ENCODE peak calls at places on chromosomes 1 and 21, in seven cellular contexts. X is osteocyte, A is adrenal gland, H is left ventricle myocardium inferior, F is BJ, B is kidney epithelial cell, Z is tibial artery. D is an unnamed sample.

GRCh38 chr1:221715321-221716169 is 26.3 kb downstream of the DUSP10 start:
- DNase-seq in X (no peak), A (no peak), H (no peak), F (no peak), B (no peak), Z (no peak), D (no peak)

GRCh38 chr1:151693057-151693651 is 23.4 kb downstream of the CELF3 start:
- DNase-seq in X (no peak), A (no peak), H (no peak), F (no peak), B (no peak), Z (no peak), D (no peak)

GRCh38 chr1:36771678-36772284 is 262.5 kb downstream of the GRIK3 start:
- DNase-seq in X (no peak), A (no peak), H (no peak), F (no peak), B (no peak), Z (no peak), D (no peak)

GRCh38 chr1:117093091-117093534 is 28.4 kb downstream of the TRIM45 start:
- DNase-seq in X (no peak), A (peak), H (no peak), F (peak), B (peak), Z (peak), D (no peak)

GRCh38 chr21:19541612-19542011 is 1138.0 kb upstream of the TMPRSS15 start:
- DNase-seq in X (no peak), A (no peak), H (no peak), F (no peak), B (no peak), Z (no peak), D (no peak)

GRCh38 chr1:65114312-65114711 is 33.7 kb upstream of the AK4 start:
- DNase-seq in X (peak), A (peak), H (no peak), F (no peak), B (no peak), Z (no peak), D (no peak)

GRCh38 chr1:206554833-206555472 is 47.6 kb downstream of the RASSF5 start:
- DNase-seq in X (no peak), A (peak), H (no peak), F (no peak), B (no peak), Z (no peak), D (no peak)

GRCh38 chr1:228107636-228108035 is 1.5 kb downstream of the MRPL55 start:
- DNase-seq in X (no peak), A (peak), H (no peak), F (no peak), B (no peak), Z (no peak), D (no peak)

GRCh38 chr1:101843160-101843559 is 153.6 kb downstream of the OLFM3 start:
- DNase-seq in X (no peak), A (no peak), H (no peak), F (no peak), B (no peak), Z (no peak), D (no peak)

GRCh38 chr1:33655496-33655895 is 183.1 kb downstream of the ZSCAN20 start:
- DNase-seq in X (peak), A (no peak), H (peak), F (no peak), B (no peak), Z (no peak), D (no peak)

GRCh38 chr1:43867946-43868740 is 65.5 kb upstream of the ARTN start:
- DNase-seq in X (no peak), A (no peak), H (no peak), F (no peak), B (no peak), Z (no peak), D (no peak)

GRCh38 chr21:34223376-34223775 is 140.4 kb upstream of the KCNE2 start:
- DNase-seq in X (no peak), A (no peak), H (no peak), F (no peak), B (no peak), Z (no peak), D (no peak)

GRCh38 chr1:227489572-227489971 is 73.8 kb upstream of the ZNF678 start:
- DNase-seq in X (no peak), A (no peak), H (no peak), F (no peak), B (no peak), Z (no peak), D (no peak)

GRCh38 chr1:58732087-58732486 is 32.2 kb upstream of the MYSM1 start:
- DNase-seq in X (no peak), A (no peak), H (no peak), F (no peak), B (no peak), Z (no peak), D (no peak)

GRCh38 chr1:186683637-186684410 is 3.6 kb upstream of the PTGS2 start:
- DNase-seq in X (no peak), A (no peak), H (no peak), F (no peak), B (no peak), Z (no peak), D (no peak)

GRCh38 chr1:214569357-214570004 is 18.1 kb upstream of the PTPN14 start:
- DNase-seq in X (no peak), A (no peak), H (no peak), F (no peak), B (no peak), Z (no peak), D (no peak)

GRCh38 chr21:44459712-44460440 is 4.6 kb downstream of the LRRC3 start:
- DNase-seq in X (no peak), A (no peak), H (no peak), F (no peak), B (no peak), Z (no peak), D (no peak)

GRCh38 chr1:202968895-202969295 is 1.8 kb upstream of the CYB5R1 start:
- DNase-seq in X (no peak), A (peak), H (peak), F (no peak), B (peak), Z (peak), D (peak)

GRCh38 chr1:109535971-109536491 is 3.6 kb upstream of the GPR61 start:
- DNase-seq in X (peak), A (no peak), H (peak), F (no peak), B (no peak), Z (no peak), D (no peak)

GRCh38 chr21:45981641-45982255 is at the start of gene COL6A1:
- DNase-seq in X (peak), A (peak), H (peak), F (no peak), B (no peak), Z (peak), D (no peak)

GRCh38 chr1:173050865-173051264 is at the start of gene TNFSF18:
- DNase-seq in X (no peak), A (peak), H (no peak), F (no peak), B (no peak), Z (no peak), D (peak)

GRCh38 chr1:232393010-232393833 is 236.7 kb downstream of the SIPA1L2 start:
- DNase-seq in X (no peak), A (no peak), H (no peak), F (no peak), B (no peak), Z (no peak), D (no peak)

GRCh38 chr1:180231506-180232420 is 1.7 kb downstream of the LHX4 start:
- DNase-seq in X (no peak), A (no peak), H (no peak), F (no peak), B (no peak), Z (no peak), D (no peak)

GRCh38 chr1:22918644-22919043 is 54.0 kb downstream of the LACTBL1 start:
- DNase-seq in X (no peak), A (no peak), H (no peak), F (no peak), B (no peak), Z (no peak), D (no peak)

GRCh38 chr1:212671342-212672031 is 28.2 kb downstream of the BATF3 start:
- DNase-seq in X (peak), A (peak), H (peak), F (no peak), B (peak), Z (peak), D (peak)

GRCh38 chr1:63674865-63675815 is 81.9 kb downstream of the PGM1 start:
- DNase-seq in X (no peak), A (no peak), H (peak), F (no peak), B (no peak), Z (no peak), D (no peak)

GRCh38 chr1:63677497-63677896 is 84.3 kb downstream of the PGM1 start:
- DNase-seq in X (no peak), A (no peak), H (no peak), F (no peak), B (no peak), Z (no peak), D (no peak)

GRCh38 chr1:63671514-63671913 is 78.3 kb downstream of the PGM1 start:
- DNase-seq in X (no peak), A (no peak), H (no peak), F (no peak), B (no peak), Z (no peak), D (no peak)

GRCh38 chr1:63678200-63678599 is 85.0 kb downstream of the PGM1 start:
- DNase-seq in X (no peak), A (no peak), H (no peak), F (no peak), B (no peak), Z (no peak), D (no peak)

GRCh38 chr1:63674238-63674864 is 81.1 kb downstream of the PGM1 start:
- DNase-seq in X (no peak), A (peak), H (peak), F (no peak), B (no peak), Z (peak), D (peak)
- TF ChIP-seq CTCF in X (peak), A (peak), H (peak), F (peak), B (peak), Z (peak), D (peak)

DNA sequence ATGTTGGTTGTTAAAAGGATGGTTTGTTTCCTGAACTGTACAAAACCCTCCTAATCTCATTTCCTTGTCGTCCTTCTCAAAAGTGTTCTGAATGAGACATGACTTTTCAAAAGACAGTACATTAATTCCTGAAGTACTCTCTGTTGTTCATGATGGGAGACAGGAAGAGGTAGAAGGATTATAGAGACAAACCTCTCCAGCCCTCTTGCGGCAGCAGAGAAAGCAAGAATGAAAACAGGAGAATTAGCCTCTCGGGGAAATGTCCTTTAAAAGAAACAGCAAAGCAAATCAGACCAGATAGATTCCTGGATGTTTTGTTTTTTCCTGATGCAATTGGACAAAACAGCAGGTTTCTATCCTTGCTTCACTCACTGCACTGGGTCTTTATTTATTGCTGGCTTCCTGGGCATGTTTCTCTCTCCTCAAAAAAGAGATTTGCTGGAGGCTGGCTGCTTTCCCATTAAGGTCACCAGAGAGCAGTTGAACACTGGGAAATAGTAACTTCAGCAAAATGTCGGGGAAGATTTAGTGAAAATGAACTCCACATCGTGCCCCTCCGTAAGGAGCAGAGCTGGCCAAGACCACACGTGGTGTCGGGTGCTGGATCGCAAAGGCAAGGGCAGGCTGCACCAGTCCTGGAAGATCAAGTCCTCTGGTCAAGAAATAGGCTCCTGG is 145.8 kb upstream of the SYT6 start:
- DNase-seq in X (no peak), A (no peak), H (no peak), F (no peak), B (no peak), Z (no peak), D (no peak)
- TF ChIP-seq CTCF in X (no peak), A (no peak), H (no peak), F (peak), B (no peak), Z (no peak), D (no peak)

DNA sequence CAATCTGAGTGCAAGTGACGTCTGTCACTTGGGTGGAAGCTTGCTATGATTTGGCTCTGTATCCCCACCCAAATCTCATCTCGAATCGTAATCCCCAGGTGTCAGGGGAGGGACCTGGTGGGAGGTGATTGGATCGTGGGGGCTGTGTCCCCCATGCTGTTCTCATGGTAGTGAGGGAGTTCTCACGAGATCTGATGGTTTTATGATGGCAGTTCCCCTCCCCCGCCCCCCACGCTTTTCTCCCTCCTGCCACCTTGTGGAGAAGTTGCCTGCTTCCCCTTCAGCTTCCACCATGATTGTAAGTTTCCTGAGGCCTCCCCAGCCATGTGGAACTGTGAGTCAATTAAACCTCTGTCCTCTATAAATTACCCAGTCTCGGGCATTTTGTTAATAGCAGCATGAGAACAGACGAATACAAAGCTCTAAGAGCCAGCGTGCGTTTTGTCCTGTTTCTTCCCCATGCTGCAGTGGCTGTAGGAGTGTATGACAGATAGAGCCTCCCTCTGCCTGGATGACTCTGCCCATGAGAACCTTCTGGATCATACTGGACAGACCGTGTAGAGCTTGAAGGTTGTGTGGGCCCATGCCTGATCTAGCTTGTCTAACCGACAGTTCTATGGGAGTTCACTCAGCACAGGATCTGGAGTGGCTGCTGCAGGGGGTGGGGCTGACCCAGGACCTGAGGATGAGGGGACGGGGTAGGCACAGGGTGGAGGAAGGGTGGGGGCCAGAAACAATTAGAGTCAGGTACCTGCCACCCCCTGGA is 139.7 kb upstream of the ERRFI1 start:
- DNase-seq in X (no peak), A (no peak), H (no peak), F (no peak), B (no peak), Z (no peak), D (no peak)
- TF ChIP-seq CTCF in X (peak), A (peak), H (no peak), F (no peak), B (peak), Z (no peak), D (peak)

GRCh38 chr1:59949648-59950047 is 23.1 kb upstream of the CYP2J2 start:
- DNase-seq in X (no peak), A (no peak), H (no peak), F (no peak), B (no peak), Z (no peak), D (no peak)

GRCh38 chr1:59952065-59952464 is 25.5 kb upstream of the CYP2J2 start:
- DNase-seq in X (no peak), A (no peak), H (no peak), F (no peak), B (no peak), Z (no peak), D (no peak)

GRCh38 chr1:59947047-59947938 is 20.7 kb upstream of the CYP2J2 start:
- DNase-seq in X (no peak), A (peak), H (no peak), F (no peak), B (no peak), Z (peak), D (peak)

GRCh38 chr1:59945790-59946189 is 19.2 kb upstream of the CYP2J2 start:
- DNase-seq in X (no peak), A (no peak), H (no peak), F (no peak), B (no peak), Z (no peak), D (no peak)

DNA sequence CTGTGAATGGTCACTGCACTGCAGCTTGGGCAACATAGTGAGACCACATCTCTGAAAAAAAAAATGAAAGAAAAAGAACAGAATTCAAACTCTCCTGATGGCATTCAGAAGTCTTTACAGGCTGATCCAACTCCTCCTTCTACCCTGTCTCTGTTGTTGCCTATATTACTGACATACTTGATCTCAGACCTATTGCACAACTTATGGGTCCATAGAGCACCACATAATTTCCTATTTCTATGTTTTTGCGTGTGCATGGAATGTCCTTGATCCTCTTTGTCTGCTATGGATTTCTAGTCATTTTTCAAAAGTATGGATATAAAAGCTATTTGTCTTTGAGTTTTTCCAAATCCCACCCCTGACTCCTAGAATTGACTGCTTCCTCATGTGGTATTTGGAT is 22.4 kb upstream of the CYP2J2 start:
- DNase-seq in X (no peak), A (no peak), H (no peak), F (no peak), B (no peak), Z (no peak), D (no peak)
- TF ChIP-seq CTCF in X (no peak), A (no peak), H (no peak), F (no peak), B (no peak), Z (no peak), D (no peak)

GRCh38 chr1:164518692-164519332 is 40.2 kb upstream of the PBX1 start:
- DNase-seq in X (no peak), A (no peak), H (no peak), F (no peak), B (no peak), Z (no peak), D (no peak)
- TF ChIP-seq CTCF in X (no peak), A (no peak), H (no peak), F (no peak), B (no peak), Z (no peak), D (no peak)

GRCh38 chr21:41720250-41720649 is 46.6 kb downstream of the RIPK4 start:
- DNase-seq in X (no peak), A (no peak), H (no peak), F (no peak), B (no peak), Z (no peak), D (no peak)
- TF ChIP-seq CTCF in X (no peak), A (no peak), H (no peak), F (no peak), B (no peak), Z (no peak), D (no peak)